ENCODE peak calls at places on chromosome 18, in eight cellular contexts. D is endothelial cell; Q is B cell; Y is HFF-Myc; V is CD4-positive, alpha-beta T cell; I is H9; A is retinal pigment epithelial cell; B is NB4. G is an unnamed sample.

GRCh38 chr18:43571078-43571689 is 293.9 kb upstream of the SYT4 start:
- DNase-seq in B (peak; percentile 49), I (no peak), Y (peak; percentile 29), D (peak; percentile 55), V (no peak), A (no peak), Q (peak; percentile 26), G (peak; percentile 20)

GRCh38 chr18:57844319-57844718 is 41.2 kb upstream of the ATP8B1 start:
- DNase-seq in B (no peak), A (no peak), D (no peak), V (no peak), Y (no peak), I (no peak), Q (no peak), G (no peak)

GRCh38 chr18:2997846-2998599 is 14.9 kb downstream of the LPIN2 start:
- DNase-seq in B (no peak), Y (no peak), Q (no peak), V (no peak), D (no peak), A (peak; percentile 65), I (no peak), G (no peak)

GRCh38 chr18:77032121-77032758 is 100.3 kb downstream of the MBP start:
- DNase-seq in A (no peak), D (no peak), B (no peak), Q (no peak), V (no peak), I (no peak), Y (no peak), G (no peak)

GRCh38 chr18:63936156-63936931 is 12.8 kb upstream of the HMSD start:
- DNase-seq in A (peak; percentile 16), B (peak; percentile 90), D (peak; percentile 82), Q (peak; percentile 77), Y (peak; percentile 48), I (peak; percentile 92), V (peak; percentile 42), G (peak; percentile 79)

GRCh38 chr18:48940854-48941531 is 9.8 kb downstream of the SMAD7 start:
- DNase-seq in B (peak; percentile 85), D (peak; percentile 30), A (no peak), Y (no peak), Q (peak; percentile 89), V (peak; percentile 79), I (no peak), G (peak; percentile 73)

GRCh38 chr18:69944434-69944833 is 3.2 kb downstream of the CD226 start:
- DNase-seq in B (no peak), V (no peak), D (no peak), Y (no peak), Q (no peak), A (no peak), I (no peak), G (no peak)

GRCh38 chr18:63346031-63346430 is 21.0 kb downstream of the KDSR start:
- DNase-seq in Y (no peak), A (no peak), D (no peak), V (no peak), B (no peak), Q (no peak), I (no peak), G (no peak)

GRCh38 chr18:4106407-4107033 is 348.6 kb downstream of the DLGAP1 start:
- DNase-seq in B (peak; percentile 60), D (peak; percentile 78), I (peak; percentile 70), A (peak; percentile 28), V (peak; percentile 30), Q (peak; percentile 25), Y (peak; percentile 31), G (peak; percentile 33)

GRCh38 chr18:77709107-77709506 is 459.5 kb downstream of the GALR1 start:
- DNase-seq in D (no peak), I (no peak), Q (no peak), A (no peak), Y (no peak), V (no peak), B (no peak), G (no peak)

GRCh38 chr18:77300579-77300978 is 50.9 kb downstream of the GALR1 start:
- DNase-seq in V (no peak), B (no peak), Q (no peak), Y (no peak), D (no peak), I (no peak), A (no peak), G (no peak)

GRCh38 chr18:34212511-34212910 is 12.2 kb downstream of the NOL4 start:
- DNase-seq in I (no peak), B (no peak), Q (no peak), A (no peak), V (no peak), D (no peak), Y (no peak), G (no peak)

GRCh38 chr18:10410472-10411300 is 43.7 kb upstream of the APCDD1 start:
- DNase-seq in V (no peak), A (no peak), I (no peak), B (no peak), D (no peak), Y (no peak), Q (no peak), G (no peak)

GRCh38 chr18:45830917-45831316 is 5.4 kb downstream of the SIGLEC15 start:
- DNase-seq in Q (no peak), B (no peak), D (no peak), V (no peak), Y (no peak), A (no peak), I (no peak), G (no peak)

GRCh38 chr18:45825258-45825744 is at the start of gene SIGLEC15:
- DNase-seq in B (no peak), A (no peak), Q (no peak), I (no peak), Y (no peak), D (no peak), V (no peak), G (no peak)

GRCh38 chr18:45828917-45829811 is 3.7 kb downstream of the SIGLEC15 start:
- DNase-seq in A (no peak), D (no peak), V (no peak), B (peak; percentile 20), Y (no peak), Q (no peak), I (peak; percentile 58), G (no peak)

GRCh38 chr18:45834303-45834702 is 8.8 kb downstream of the SIGLEC15 start:
- DNase-seq in Q (no peak), I (no peak), B (no peak), D (no peak), V (no peak), Y (no peak), A (no peak), G (no peak)

GRCh38 chr18:45829896-45830295 is 4.4 kb downstream of the SIGLEC15 start:
- DNase-seq in D (no peak), I (no peak), Y (no peak), Q (no peak), B (no peak), V (no peak), A (no peak), G (no peak)
- TF ChIP-seq CTCF in D (no peak), I (no peak), Y (no peak), Q (no peak), B (no peak), V (no peak), A (no peak), G (no peak)

DNA sequence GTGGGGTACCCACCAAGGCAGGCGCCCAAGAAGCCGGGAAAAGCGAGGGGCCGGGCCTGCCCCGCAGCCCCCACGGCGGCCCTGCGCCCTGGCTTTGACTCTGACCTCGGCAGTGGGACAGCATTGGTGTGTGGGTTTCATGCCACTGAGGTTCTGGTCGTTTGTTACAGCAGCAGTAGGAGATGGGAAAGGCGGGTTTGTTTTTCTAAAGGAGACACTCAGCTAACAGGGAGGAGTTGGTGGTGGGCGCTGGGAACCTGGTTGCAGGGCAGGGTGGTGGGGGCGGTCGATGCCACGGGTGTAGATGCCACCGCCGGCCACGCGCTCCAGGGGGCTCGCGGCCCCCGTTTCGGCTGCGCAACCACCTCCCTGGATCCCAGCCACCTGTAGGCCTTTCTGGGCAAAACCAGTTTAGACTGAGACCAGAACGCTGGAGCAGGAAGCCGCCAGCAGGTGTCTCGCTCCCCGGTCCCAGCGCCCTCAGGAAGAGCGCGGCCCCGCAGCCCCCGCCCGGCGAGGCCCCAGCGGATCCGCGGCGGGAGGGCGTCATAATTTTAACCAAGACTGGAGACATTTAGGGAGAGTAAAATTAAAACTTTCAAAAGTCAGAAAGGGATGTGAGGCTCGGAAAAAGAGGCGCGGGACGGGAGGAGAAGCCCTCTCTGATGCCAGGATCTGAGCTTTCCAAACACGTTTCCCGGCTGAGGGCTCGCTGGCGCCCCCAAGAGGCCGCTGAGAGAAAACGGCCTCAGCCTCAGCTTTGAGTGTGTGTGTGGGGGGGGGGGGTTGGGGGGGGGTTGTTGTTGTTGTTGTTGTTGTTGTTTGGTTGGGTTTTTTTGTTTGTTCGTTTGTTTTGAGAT is 17.4 kb downstream of the CIDEA start:
- DNase-seq in Q (peak; percentile 76), I (peak; percentile 86), B (peak; percentile 76), D (peak; percentile 81), Y (no peak), V (peak; percentile 32), A (no peak), G (peak; percentile 88)
- TF ChIP-seq CTCF in Q (peak; percentile 60), I (peak; percentile 85), B (no peak), D (peak; percentile 80), Y (peak; percentile 79), V (peak; percentile 44), A (peak; percentile 55), G (peak; percentile 74)

DNA sequence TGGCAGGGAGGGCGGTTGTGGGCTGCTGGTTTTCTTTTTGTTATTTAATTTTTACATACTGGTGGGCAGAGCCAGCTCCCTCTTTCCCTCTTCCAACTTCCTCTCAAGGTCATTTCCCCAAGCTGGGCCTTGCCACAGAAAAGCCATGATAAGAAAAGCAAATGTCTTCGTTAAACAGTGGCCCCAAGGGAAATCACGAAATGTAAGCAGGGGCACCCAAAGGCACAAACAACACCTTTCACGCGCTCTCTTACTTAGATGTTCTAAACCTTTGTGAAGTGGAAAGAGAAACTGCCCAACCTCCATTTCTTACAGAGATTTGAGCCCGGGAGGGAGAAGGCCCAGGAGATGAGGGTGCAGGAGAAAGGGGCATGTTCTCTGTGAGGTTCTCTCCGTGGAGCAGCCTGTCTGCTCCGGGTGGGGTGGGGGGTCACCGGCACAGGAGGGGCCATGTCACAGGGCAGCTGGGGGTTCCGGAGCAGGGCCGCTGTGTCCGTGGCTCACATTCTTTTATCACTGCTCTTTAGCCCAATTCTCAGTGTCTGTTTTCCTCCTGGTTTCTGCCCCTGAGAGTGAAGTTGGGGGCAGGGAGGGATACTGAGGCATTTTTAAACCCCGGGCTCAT is 190.7 kb upstream of the GATA6 start:
- DNase-seq in V (no peak), B (no peak), D (no peak), A (no peak), Y (no peak), I (no peak), Q (no peak), G (no peak)
- TF ChIP-seq CTCF in V (no peak), B (no peak), D (no peak), A (no peak), Y (no peak), I (no peak), Q (no peak), G (no peak)

DNA sequence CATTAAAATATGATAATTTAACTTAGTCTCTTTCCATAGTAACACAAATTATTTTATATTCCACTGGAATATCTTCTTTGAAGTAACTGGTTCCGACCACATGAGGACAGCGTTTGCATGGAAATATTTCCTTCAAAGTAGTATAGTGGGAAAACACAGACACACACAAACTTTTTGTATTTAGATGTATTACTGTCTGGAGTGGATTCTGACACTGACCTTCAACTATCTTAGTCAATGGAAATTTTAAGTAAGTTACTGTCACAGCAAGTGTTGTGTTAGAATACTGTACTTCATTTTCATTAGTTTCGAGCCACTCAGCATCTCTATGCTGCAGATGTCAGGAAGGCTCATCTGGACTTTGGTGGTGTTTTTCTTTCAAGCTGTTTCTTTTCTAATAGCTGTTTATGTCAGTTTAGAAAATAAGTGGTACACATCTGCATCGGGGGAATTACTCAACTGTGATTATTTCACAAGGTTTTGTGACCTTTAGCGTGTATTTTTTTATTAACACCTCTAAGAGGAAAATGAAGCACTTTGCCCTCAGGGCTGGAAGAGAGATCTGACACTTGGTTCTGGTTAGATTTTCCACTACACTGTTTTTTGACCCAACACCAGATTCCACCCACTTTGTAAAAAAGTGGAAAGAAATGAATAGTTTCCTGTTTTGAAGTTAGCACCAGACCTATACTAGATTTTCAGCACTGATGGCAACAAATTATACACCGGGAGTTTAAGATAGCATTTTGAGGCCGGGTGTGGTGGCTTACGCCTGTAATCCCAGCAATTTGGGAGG is 18.9 kb upstream of the THOC1 start:
- DNase-seq in D (no peak), Q (no peak), B (peak; percentile 33), Y (no peak), V (no peak), I (no peak), A (peak; percentile 3), G (no peak)
- TF ChIP-seq CTCF in D (peak; percentile 33), Q (no peak), B (peak; percentile 13), Y (peak; percentile 50), V (no peak), I (peak; percentile 60), A (peak; percentile 63), G (peak; percentile 21)

G was measured in GM13977.